ENCODE peak calls at places on chromosomes 3 and 15, in ten cellular contexts. One of them, this sample, is unnamed.

GRCh38 chr15:43954181-43954621 is 127.4 kb downstream of the WDR76 start:
- ATAC-seq in aorta: no peak
- ATAC-seq in sciatic nerve: no peak
- ATAC-seq in stimulated activated naive CD8-positive, alpha-beta T cell treated with anti-CD3 and anti-CD28 coated beads, Interleukin-15, Interleukin-2, amounts not matched to agents 100 U/mL and 50 U/mL, for 24 hours: peak
- ATAC-seq in right cardiac atrium: no peak
- ATAC-seq in SK-N-SH treated with all-trans-retinoic acid at 6 μM for 48 hours: no peak
- ATAC-seq in activated CD8-positive, alpha-beta memory T cell treated with anti-CD3 and anti-CD28 coated beads, Interleukin-2, amount 10 ng/mL, durations not matched to agents 7 days and 5 days: peak
- ATAC-seq in T-cell: no peak
- ATAC-seq in lower lobe of right lung: no peak
- ATAC-seq in IMR-90: no peak
- ATAC-seq in this sample: peak

GRCh38 chr3:4417449-4417848 is 49.6 kb downstream of the SUMF1 start:
- ATAC-seq in lower lobe of right lung: no peak
- ATAC-seq in sciatic nerve: peak
- ATAC-seq in SK-N-SH treated with all-trans-retinoic acid at 6 μM for 48 hours: peak
- ATAC-seq in T-cell: no peak
- ATAC-seq in right cardiac atrium: no peak
- ATAC-seq in activated CD8-positive, alpha-beta memory T cell treated with anti-CD3 and anti-CD28 coated beads, Interleukin-2, amount 10 ng/mL, durations not matched to agents 7 days and 5 days: no peak
- ATAC-seq in stimulated activated naive CD8-positive, alpha-beta T cell treated with anti-CD3 and anti-CD28 coated beads, Interleukin-15, Interleukin-2, amounts not matched to agents 100 U/mL and 50 U/mL, for 24 hours: no peak
- ATAC-seq in IMR-90: no peak
- ATAC-seq in aorta: peak
- ATAC-seq in this sample: no peak

GRCh38 chr15:56774356-56774755 is 41.0 kb upstream of the ZNF280D start:
- ATAC-seq in aorta: no peak
- ATAC-seq in IMR-90: no peak
- ATAC-seq in T-cell: no peak
- ATAC-seq in right cardiac atrium: no peak
- ATAC-seq in stimulated activated naive CD8-positive, alpha-beta T cell treated with anti-CD3 and anti-CD28 coated beads, Interleukin-15, Interleukin-2, amounts not matched to agents 100 U/mL and 50 U/mL, for 24 hours: no peak
- ATAC-seq in activated CD8-positive, alpha-beta memory T cell treated with anti-CD3 and anti-CD28 coated beads, Interleukin-2, amount 10 ng/mL, durations not matched to agents 7 days and 5 days: no peak
- ATAC-seq in SK-N-SH treated with all-trans-retinoic acid at 6 μM for 48 hours: no peak
- ATAC-seq in sciatic nerve: no peak
- ATAC-seq in lower lobe of right lung: no peak
- ATAC-seq in this sample: no peak

GRCh38 chr3:117927831-117928230 is 1106.8 kb downstream of the IGSF11 start:
- ATAC-seq in stimulated activated naive CD8-positive, alpha-beta T cell treated with anti-CD3 and anti-CD28 coated beads, Interleukin-15, Interleukin-2, amounts not matched to agents 100 U/mL and 50 U/mL, for 24 hours: no peak
- ATAC-seq in aorta: no peak
- ATAC-seq in activated CD8-positive, alpha-beta memory T cell treated with anti-CD3 and anti-CD28 coated beads, Interleukin-2, amount 10 ng/mL, durations not matched to agents 7 days and 5 days: no peak
- ATAC-seq in SK-N-SH treated with all-trans-retinoic acid at 6 μM for 48 hours: peak
- ATAC-seq in sciatic nerve: no peak
- ATAC-seq in right cardiac atrium: no peak
- ATAC-seq in T-cell: no peak
- ATAC-seq in IMR-90: peak
- ATAC-seq in lower lobe of right lung: no peak
- ATAC-seq in this sample: no peak

GRCh38 chr15:54803139-54803808 is 393.5 kb downstream of the RSL24D1 start:
- ATAC-seq in right cardiac atrium: no peak
- ATAC-seq in aorta: no peak
- ATAC-seq in IMR-90: no peak
- ATAC-seq in sciatic nerve: no peak
- ATAC-seq in lower lobe of right lung: peak
- ATAC-seq in SK-N-SH treated with all-trans-retinoic acid at 6 μM for 48 hours: no peak
- ATAC-seq in T-cell: no peak
- ATAC-seq in stimulated activated naive CD8-positive, alpha-beta T cell treated with anti-CD3 and anti-CD28 coated beads, Interleukin-15, Interleukin-2, amounts not matched to agents 100 U/mL and 50 U/mL, for 24 hours: peak
- ATAC-seq in activated CD8-positive, alpha-beta memory T cell treated with anti-CD3 and anti-CD28 coated beads, Interleukin-2, amount 10 ng/mL, durations not matched to agents 7 days and 5 days: no peak
- ATAC-seq in this sample: peak

GRCh38 chr3:23923786-23924185 is 6.9 kb downstream of the RPL15 start:
- ATAC-seq in stimulated activated naive CD8-positive, alpha-beta T cell treated with anti-CD3 and anti-CD28 coated beads, Interleukin-15, Interleukin-2, amounts not matched to agents 100 U/mL and 50 U/mL, for 24 hours: no peak
- ATAC-seq in aorta: no peak
- ATAC-seq in sciatic nerve: no peak
- ATAC-seq in right cardiac atrium: no peak
- ATAC-seq in lower lobe of right lung: no peak
- ATAC-seq in IMR-90: peak
- ATAC-seq in SK-N-SH treated with all-trans-retinoic acid at 6 μM for 48 hours: peak
- ATAC-seq in activated CD8-positive, alpha-beta memory T cell treated with anti-CD3 and anti-CD28 coated beads, Interleukin-2, amount 10 ng/mL, durations not matched to agents 7 days and 5 days: no peak
- ATAC-seq in T-cell: no peak
- ATAC-seq in this sample: no peak

GRCh38 chr3:13086594-13086993 is 13.4 kb upstream of the IQSEC1 start:
- ATAC-seq in T-cell: no peak
- ATAC-seq in aorta: no peak
- ATAC-seq in SK-N-SH treated with all-trans-retinoic acid at 6 μM for 48 hours: no peak
- ATAC-seq in right cardiac atrium: no peak
- ATAC-seq in stimulated activated naive CD8-positive, alpha-beta T cell treated with anti-CD3 and anti-CD28 coated beads, Interleukin-15, Interleukin-2, amounts not matched to agents 100 U/mL and 50 U/mL, for 24 hours: no peak
- ATAC-seq in IMR-90: no peak
- ATAC-seq in lower lobe of right lung: no peak
- ATAC-seq in activated CD8-positive, alpha-beta memory T cell treated with anti-CD3 and anti-CD28 coated beads, Interleukin-2, amount 10 ng/mL, durations not matched to agents 7 days and 5 days: no peak
- ATAC-seq in sciatic nerve: no peak
- ATAC-seq in this sample: no peak

GRCh38 chr3:194871143-194871863 is 185.6 kb downstream of the FAM43A start:
- ATAC-seq in sciatic nerve: peak
- ATAC-seq in SK-N-SH treated with all-trans-retinoic acid at 6 μM for 48 hours: peak
- ATAC-seq in aorta: no peak
- ATAC-seq in right cardiac atrium: peak
- ATAC-seq in lower lobe of right lung: peak
- ATAC-seq in T-cell: no peak
- ATAC-seq in IMR-90: peak
- ATAC-seq in stimulated activated naive CD8-positive, alpha-beta T cell treated with anti-CD3 and anti-CD28 coated beads, Interleukin-15, Interleukin-2, amounts not matched to agents 100 U/mL and 50 U/mL, for 24 hours: no peak
- ATAC-seq in activated CD8-positive, alpha-beta memory T cell treated with anti-CD3 and anti-CD28 coated beads, Interleukin-2, amount 10 ng/mL, durations not matched to agents 7 days and 5 days: no peak
- ATAC-seq in this sample: no peak

GRCh38 chr15:45128971-45129639 is 574 bp downstream of the DUOXA1 start:
- ATAC-seq in SK-N-SH treated with all-trans-retinoic acid at 6 μM for 48 hours: no peak
- ATAC-seq in T-cell: no peak
- ATAC-seq in lower lobe of right lung: peak
- ATAC-seq in IMR-90: no peak
- ATAC-seq in right cardiac atrium: peak
- ATAC-seq in sciatic nerve: peak
- ATAC-seq in stimulated activated naive CD8-positive, alpha-beta T cell treated with anti-CD3 and anti-CD28 coated beads, Interleukin-15, Interleukin-2, amounts not matched to agents 100 U/mL and 50 U/mL, for 24 hours: no peak
- ATAC-seq in aorta: peak
- ATAC-seq in activated CD8-positive, alpha-beta memory T cell treated with anti-CD3 and anti-CD28 coated beads, Interleukin-2, amount 10 ng/mL, durations not matched to agents 7 days and 5 days: no peak
- ATAC-seq in this sample: no peak

This sample was measured in activated T-helper 17 cell treated with anti-CD3 and anti-CD28 coated beads, Interleukin-2, amount 50 U/mL, for 72 hours.